ENCODE peak calls at places on chromosomes 1 and 21, in four cellular contexts. L, N, C and I are unnamed samples.

GRCh38 chr1:226111865-226112395 is 49.4 kb downstream of the H3-3A start:
- DNase-seq in L (no peak), N (no peak), C (no peak), I (no peak)

GRCh38 chr1:39141925-39142324 is 62.6 kb upstream of the MACF1 start:
- DNase-seq in L (no peak), N (peak; percentile 44), C (peak; percentile 76), I (no peak)

GRCh38 chr1:218942421-218942820 is 231.3 kb upstream of the LYPLAL1 start:
- DNase-seq in L (no peak), N (no peak), C (no peak), I (no peak)

GRCh38 chr1:207282496-207283380 is 38.7 kb upstream of the CD55 start:
- DNase-seq in L (no peak), N (no peak), C (peak; percentile 19), I (no peak)

GRCh38 chr1:39679821-39680220 is 7.9 kb upstream of the NT5C1A start:
- DNase-seq in L (no peak), N (no peak), C (no peak), I (no peak)

GRCh38 chr1:241817331-241817792 is 30.6 kb upstream of the EXO1 start:
- DNase-seq in L (no peak), N (peak; percentile 80), C (no peak), I (no peak)

GRCh38 chr1:205356424-205357151 is at the start of gene KLHDC8A:
- DNase-seq in L (no peak), N (no peak), C (peak; percentile 53), I (peak; percentile 23)

GRCh38 chr1:244096691-244097090 is 45.6 kb downstream of the ZBTB18 start:
- DNase-seq in L (no peak), N (no peak), C (no peak), I (no peak)

GRCh38 chr1:199691540-199691939 is 336.0 kb upstream of the NR5A2 start:
- DNase-seq in L (no peak), N (peak; percentile 81), C (peak; percentile 91), I (no peak)

GRCh38 chr21:45135122-45135521 is 60.7 kb downstream of the ADARB1 start:
- DNase-seq in L (no peak), N (no peak), C (no peak), I (no peak)

GRCh38 chr1:156602557-156602993 is 1.3 kb upstream of the GPATCH4 start:
- DNase-seq in L (no peak), N (no peak), C (no peak), I (no peak)

GRCh38 chr1:236144033-236144432 is 1.7 kb downstream of the GPR137B start:
- DNase-seq in L (no peak), N (no peak), C (no peak), I (no peak)

GRCh38 chr1:21539933-21540332 is 30.7 kb downstream of the ALPL start:
- DNase-seq in L (no peak), N (no peak), C (no peak), I (peak; percentile 23)

GRCh38 chr21:43188712-43189151 is 19.9 kb downstream of the CRYAA start:
- DNase-seq in L (no peak), N (no peak), C (no peak), I (no peak)

GRCh38 chr21:45570826-45571601 is 28.8 kb upstream of the SLC19A1 start:
- DNase-seq in L (no peak), N (peak; percentile 58), C (no peak), I (no peak)

GRCh38 chr1:1826356-1827088 is 48.3 kb upstream of the NADK start:
- DNase-seq in L (no peak), N (no peak), C (no peak), I (no peak)

GRCh38 chr1:46065405-46065804 is 67.0 kb downstream of the PIK3R3 start:
- DNase-seq in L (no peak), N (no peak), C (no peak), I (no peak)

GRCh38 chr1:208997726-208998312 is 585.7 kb upstream of the CAMK1G start:
- DNase-seq in L (no peak), N (peak; percentile 7), C (peak; percentile 32), I (no peak)

GRCh38 chr1:214187152-214187900 is 93.6 kb upstream of the SMYD2 start:
- DNase-seq in L (no peak), N (no peak), C (peak; percentile 3), I (peak; percentile 21)

GRCh38 chr21:45618287-45618686 is 25.2 kb upstream of the PCBP3 start:
- DNase-seq in L (no peak), N (no peak), C (peak; percentile 46), I (no peak)

GRCh38 chr21:37072239-37072987 is 458 bp downstream of the PIGP start:
- DNase-seq in L (peak; percentile 17), N (no peak), C (no peak), I (no peak)

GRCh38 chr21:33801424-33802405 is 113.9 kb downstream of the ATP5PO start:
- DNase-seq in L (no peak), N (peak; percentile 81), C (no peak), I (no peak)

GRCh38 chr1:36966242-36966641 is 68.1 kb downstream of the GRIK3 start:
- DNase-seq in L (no peak), N (no peak), C (peak; percentile 9), I (peak; percentile 40)

GRCh38 chr1:144101397-144102050 is 129.7 kb upstream of the FAM72C start:
- DNase-seq in L (no peak), N (peak; percentile 5), C (no peak), I (peak; percentile 3)

GRCh38 chr1:226223157-226223785 is at the start of gene MIXL1:
- DNase-seq in L (peak; percentile 47), N (no peak), C (peak; percentile 21), I (peak; percentile 13)

GRCh38 chr21:38942617-38943245 is 137.0 kb downstream of the ETS2 start:
- DNase-seq in L (no peak), N (no peak), C (no peak), I (no peak)

GRCh38 chr21:38948981-38949380 is 143.3 kb downstream of the ETS2 start:
- DNase-seq in L (no peak), N (no peak), C (no peak), I (no peak)

GRCh38 chr21:38945536-38946245 is 140.0 kb downstream of the ETS2 start:
- DNase-seq in L (no peak), N (no peak), C (no peak), I (no peak)

GRCh38 chr21:38948377-38948776 is 142.6 kb downstream of the ETS2 start:
- DNase-seq in L (no peak), N (peak; percentile 7), C (no peak), I (no peak)

DNA sequence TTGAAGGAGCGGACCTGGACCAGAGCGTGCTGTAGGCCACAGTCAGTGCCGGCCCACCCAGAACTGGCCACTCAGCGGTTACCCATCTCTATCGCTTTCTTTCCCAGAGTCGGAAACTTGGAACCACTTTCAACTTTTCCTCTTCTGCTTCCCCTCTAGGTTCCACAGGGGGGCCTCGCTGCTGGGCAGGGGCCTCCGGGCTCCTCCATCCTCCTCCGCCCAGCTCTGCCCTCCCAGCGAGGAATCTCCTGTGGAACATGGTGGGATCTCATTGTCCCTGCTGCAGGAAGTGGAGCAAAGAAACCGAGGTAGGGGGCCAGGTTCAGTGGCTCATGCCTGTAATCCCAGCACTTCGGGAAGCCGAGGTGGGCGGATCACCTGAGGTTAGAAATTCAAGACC is 139.2 kb downstream of the ETS2 start:
- DNase-seq in L (no peak), N (no peak), C (no peak), I (peak; percentile 11)
- TF ChIP-seq CTCF in L (no peak), N (no peak), C (no peak), I (no peak)

GRCh38 chr1:166017395-166017794 is 149.4 kb downstream of the FAM78B start:
- DNase-seq in L (no peak), N (no peak), C (no peak), I (no peak)
- TF ChIP-seq CTCF in L (no peak), N (no peak), C (no peak), I (peak; percentile 26)

GRCh38 chr1:110338200-110339039 is 757 bp upstream of the RBM15 start:
- DNase-seq in L (peak; percentile 92), N (peak; percentile 100), C (peak; percentile 100), I (peak; percentile 87)

GRCh38 chr1:110339427-110340206 is 440 bp downstream of the RBM15 start:
- DNase-seq in L (peak; percentile 70), N (peak; percentile 37), C (peak; percentile 56), I (no peak)

GRCh38 chr1:110339040-110339426 is at the start of gene RBM15:
- DNase-seq in L (peak; percentile 94), N (peak; percentile 100), C (no peak), I (peak; percentile 87)

GRCh38 chr1:110341146-110341871 is 2.1 kb downstream of the RBM15 start:
- DNase-seq in L (no peak), N (no peak), C (no peak), I (no peak)

GRCh38 chr1:110340207-110340468 is 961 bp downstream of the RBM15 start:
- DNase-seq in L (no peak), N (no peak), C (no peak), I (no peak)
- TF ChIP-seq CTCF in L (no peak), N (no peak), C (no peak), I (no peak)

GRCh38 chr1:65398083-65398482 is 22.4 kb upstream of the LEPR start:
- DNase-seq in L (no peak), N (no peak), C (no peak), I (no peak)
- TF ChIP-seq CTCF in L (no peak), N (no peak), C (no peak), I (no peak)

GRCh38 chr1:248686815-248687214 is 15.8 kb downstream of the OR14I1 start:
- DNase-seq in L (peak; percentile 60), N (no peak), C (no peak), I (no peak)
- TF ChIP-seq CTCF in L (peak; percentile 55), N (no peak), C (no peak), I (no peak)

DNA sequence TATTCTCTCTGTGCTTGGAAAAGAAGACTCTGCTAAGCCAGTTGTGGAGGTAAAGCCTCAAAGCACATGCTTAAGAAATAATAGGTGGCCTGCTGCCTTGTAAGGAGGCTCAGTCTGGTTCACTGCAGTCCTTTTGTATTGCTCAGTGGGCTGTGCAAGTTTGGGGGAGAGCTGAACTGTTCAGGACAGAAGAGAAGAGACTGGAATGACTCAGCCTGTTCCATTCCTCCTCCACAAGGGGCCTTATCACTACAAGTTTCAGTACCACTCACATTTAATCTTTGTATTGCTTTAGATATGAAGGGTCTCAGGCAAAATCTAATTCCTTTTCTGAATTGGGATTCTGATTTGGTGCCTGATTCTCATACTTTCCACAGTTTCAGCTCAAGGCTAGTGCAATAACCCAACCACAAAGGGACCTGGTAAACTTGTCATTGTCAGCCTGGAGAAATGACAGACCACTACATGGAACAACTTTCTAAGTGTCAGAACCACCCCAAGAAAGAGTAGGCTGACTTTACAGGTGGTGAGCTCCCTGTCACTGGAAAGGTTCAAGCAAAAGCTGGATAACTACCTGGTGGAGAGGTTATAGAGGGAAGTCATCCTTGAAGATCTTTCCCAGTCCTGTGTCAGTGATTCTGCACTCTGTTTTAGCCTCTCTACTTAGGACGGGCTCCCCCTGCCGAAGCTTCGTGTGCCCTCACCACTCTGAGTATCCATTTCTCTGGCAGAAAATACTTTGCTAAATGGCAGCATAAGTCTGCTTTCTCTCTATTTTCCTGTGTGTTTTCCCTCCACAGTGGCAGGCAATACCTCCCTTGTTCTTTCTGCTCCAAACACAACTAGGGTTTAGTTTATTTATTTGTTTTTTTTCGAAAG is 162.9 kb upstream of the GJB5 start:
- DNase-seq in L (no peak), N (no peak), C (no peak), I (no peak)
- TF ChIP-seq CTCF in L (no peak), N (peak; percentile 32), C (no peak), I (no peak)

GRCh38 chr1:151292207-151293030 is 10.3 kb downstream of the ZNF687 start:
- DNase-seq in L (no peak), N (no peak), C (no peak), I (no peak)
- TF ChIP-seq CTCF in L (no peak), N (peak; percentile 41), C (peak; percentile 6), I (no peak)